ENCODE peak calls at places on chromosomes 13 and 19, in six cellular contexts. A is NCI-H526, F is frontal cortex, X is left ventricle myocardium inferior, K is ELR, D is heart right ventricle. Y is an unnamed sample.

GRCh38 chr13:101303512-101303911 is 112.8 kb downstream of the NALCN start:
- DNase-seq in A (no peak), F (peak), X (no peak), K (no peak), D (no peak), Y (no peak)

GRCh38 chr13:34608326-34608725 is 333.7 kb upstream of the NBEA start:
- DNase-seq in A (no peak), F (no peak), X (no peak), K (no peak), D (no peak), Y (no peak)

GRCh38 chr13:110575322-110576069 is 14.0 kb upstream of the RAB20 start:
- DNase-seq in A (no peak), F (no peak), X (peak), K (peak), D (peak), Y (peak)

GRCh38 chr13:42814868-42815267 is 33.5 kb downstream of the FAM216B start:
- DNase-seq in A (peak), F (no peak), X (no peak), K (peak), D (no peak), Y (no peak)

GRCh38 chr19:54325194-54325621 is 12.2 kb upstream of the LILRA5 start:
- DNase-seq in A (peak), F (peak), X (no peak), K (peak), D (no peak), Y (no peak)

GRCh38 chr19:2221250-2221831 is 14.8 kb downstream of the PLEKHJ1 start:
- DNase-seq in A (no peak), F (no peak), X (no peak), K (peak), D (no peak), Y (no peak)

GRCh38 chr13:112062047-112062618 is 4.8 kb upstream of the SOX1 start:
- DNase-seq in A (no peak), F (no peak), X (no peak), K (no peak), D (no peak), Y (no peak)

GRCh38 chr13:94322925-94323324 is 156.6 kb downstream of the DCT start:
- DNase-seq in A (no peak), F (no peak), X (no peak), K (peak), D (no peak), Y (no peak)

GRCh38 chr19:29524912-29525870 is 603 bp upstream of the VSTM2B start:
- DNase-seq in A (peak), F (peak), X (peak), K (no peak), D (no peak), Y (no peak)

GRCh38 chr13:28324181-28324789 is 170.6 kb downstream of the FLT1 start:
- DNase-seq in A (peak), F (peak), X (peak), K (peak), D (peak), Y (peak)

GRCh38 chr19:6590458-6591319 is at the start of gene CD70:
- DNase-seq in A (peak), F (peak), X (no peak), K (no peak), D (no peak), Y (no peak)

GRCh38 chr19:54684537-54684936 is 21.8 kb downstream of the LILRB4 start:
- DNase-seq in A (no peak), F (no peak), X (no peak), K (peak), D (peak), Y (no peak)

GRCh38 chr19:40335855-40336700 is 12.1 kb downstream of the C19orf47 start:
- DNase-seq in A (no peak), F (no peak), X (no peak), K (no peak), D (no peak), Y (no peak)

GRCh38 chr13:32734511-32734910 is 148.3 kb downstream of the PDS5B start:
- DNase-seq in A (no peak), F (no peak), X (no peak), K (peak), D (no peak), Y (no peak)

GRCh38 chr19:18176367-18177310 is 3.0 kb downstream of the IFI30 start:
- DNase-seq in A (no peak), F (no peak), X (no peak), K (peak), D (no peak), Y (no peak)